ENCODE peak calls at places on chromosomes 5 and 9, in seven cellular contexts. One of them, this sample, is unnamed.

GRCh38 chr9:135971892-135972291 is 10.7 kb upstream of the UBAC1 start:
- DNase-seq in upper lobe of right lung: peak
- DNase-seq in endothelial cell: peak
- DNase-seq in GM06990: no peak
- DNase-seq in astrocyte of the spinal cord: no peak
- DNase-seq in heart left ventricle: no peak
- DNase-seq in colonic mucosa: peak
- DNase-seq in this sample: peak

GRCh38 chr5:66884589-66885228 is 288.5 kb downstream of the MAST4 start:
- DNase-seq in upper lobe of right lung: no peak
- DNase-seq in endothelial cell: no peak
- DNase-seq in GM06990: no peak
- DNase-seq in astrocyte of the spinal cord: no peak
- DNase-seq in heart left ventricle: no peak
- DNase-seq in colonic mucosa: no peak
- DNase-seq in this sample: no peak

GRCh38 chr9:92044945-92045344 is 70.3 kb downstream of the SPTLC1 start:
- DNase-seq in upper lobe of right lung: no peak
- DNase-seq in endothelial cell: no peak
- DNase-seq in GM06990: no peak
- DNase-seq in astrocyte of the spinal cord: no peak
- DNase-seq in heart left ventricle: no peak
- DNase-seq in colonic mucosa: no peak
- DNase-seq in this sample: no peak

GRCh38 chr5:175814676-175815075 is 56.7 kb upstream of the CPLX2 start:
- DNase-seq in upper lobe of right lung: no peak
- DNase-seq in endothelial cell: no peak
- DNase-seq in GM06990: no peak
- DNase-seq in astrocyte of the spinal cord: peak
- DNase-seq in heart left ventricle: no peak
- DNase-seq in colonic mucosa: no peak
- DNase-seq in this sample: no peak

GRCh38 chr9:21558627-21559401 is 76.7 kb upstream of the IFNE start:
- DNase-seq in upper lobe of right lung: peak
- DNase-seq in endothelial cell: no peak
- DNase-seq in GM06990: no peak
- DNase-seq in astrocyte of the spinal cord: peak
- DNase-seq in heart left ventricle: no peak
- DNase-seq in colonic mucosa: no peak
- DNase-seq in this sample: peak

GRCh38 chr5:127385936-127386335 is 95.3 kb downstream of the MEGF10 start:
- DNase-seq in upper lobe of right lung: no peak
- DNase-seq in endothelial cell: no peak
- DNase-seq in GM06990: no peak
- DNase-seq in astrocyte of the spinal cord: no peak
- DNase-seq in heart left ventricle: no peak
- DNase-seq in colonic mucosa: no peak
- DNase-seq in this sample: no peak

GRCh38 chr5:126937796-126938195 is 92.6 kb downstream of the MARCHF3 start:
- DNase-seq in upper lobe of right lung: no peak
- DNase-seq in endothelial cell: no peak
- DNase-seq in GM06990: no peak
- DNase-seq in astrocyte of the spinal cord: no peak
- DNase-seq in heart left ventricle: no peak
- DNase-seq in colonic mucosa: no peak
- DNase-seq in this sample: no peak

GRCh38 chr5:167296680-167297079 is 994.8 kb upstream of the WWC1 start:
- DNase-seq in upper lobe of right lung: no peak
- DNase-seq in endothelial cell: no peak
- DNase-seq in GM06990: no peak
- DNase-seq in astrocyte of the spinal cord: peak
- DNase-seq in heart left ventricle: no peak
- DNase-seq in colonic mucosa: no peak
- DNase-seq in this sample: no peak

GRCh38 chr9:1954238-1954637 is 60.9 kb upstream of the SMARCA2 start:
- DNase-seq in upper lobe of right lung: no peak
- DNase-seq in endothelial cell: no peak
- DNase-seq in GM06990: no peak
- DNase-seq in astrocyte of the spinal cord: no peak
- DNase-seq in heart left ventricle: no peak
- DNase-seq in colonic mucosa: no peak
- DNase-seq in this sample: no peak

GRCh38 chr5:167916706-167917105 is 374.7 kb upstream of the WWC1 start:
- DNase-seq in upper lobe of right lung: no peak
- DNase-seq in endothelial cell: no peak
- DNase-seq in GM06990: no peak
- DNase-seq in astrocyte of the spinal cord: no peak
- DNase-seq in heart left ventricle: peak
- DNase-seq in colonic mucosa: no peak
- DNase-seq in this sample: no peak

GRCh38 chr5:111309384-111309783 is 85.2 kb downstream of the CAMK4 start:
- DNase-seq in upper lobe of right lung: no peak
- DNase-seq in endothelial cell: no peak
- DNase-seq in GM06990: no peak
- DNase-seq in astrocyte of the spinal cord: no peak
- DNase-seq in heart left ventricle: no peak
- DNase-seq in colonic mucosa: no peak
- DNase-seq in this sample: no peak

GRCh38 chr5:3237276-3237868 is 358.3 kb upstream of the IRX1 start:
- DNase-seq in upper lobe of right lung: no peak
- DNase-seq in endothelial cell: no peak
- DNase-seq in GM06990: no peak
- DNase-seq in astrocyte of the spinal cord: no peak
- DNase-seq in heart left ventricle: no peak
- DNase-seq in colonic mucosa: no peak
- DNase-seq in this sample: no peak

GRCh38 chr5:169873642-169874041 is 106.7 kb downstream of the INSYN2B start:
- DNase-seq in upper lobe of right lung: no peak
- DNase-seq in endothelial cell: no peak
- DNase-seq in GM06990: no peak
- DNase-seq in astrocyte of the spinal cord: peak
- DNase-seq in heart left ventricle: peak
- DNase-seq in colonic mucosa: no peak
- DNase-seq in this sample: no peak

GRCh38 chr5:78467744-78468357 is 107.4 kb downstream of the SCAMP1 start:
- DNase-seq in upper lobe of right lung: no peak
- DNase-seq in endothelial cell: no peak
- DNase-seq in GM06990: no peak
- DNase-seq in astrocyte of the spinal cord: peak
- DNase-seq in heart left ventricle: no peak
- DNase-seq in colonic mucosa: no peak
- DNase-seq in this sample: peak

GRCh38 chr9:130331573-130331972 is 66.0 kb downstream of the HMCN2 start:
- DNase-seq in upper lobe of right lung: peak
- DNase-seq in endothelial cell: no peak
- DNase-seq in GM06990: no peak
- DNase-seq in astrocyte of the spinal cord: no peak
- DNase-seq in heart left ventricle: peak
- DNase-seq in colonic mucosa: peak
- DNase-seq in this sample: no peak

GRCh38 chr5:115179068-115179958 is 9.6 kb upstream of the TRIM36 start:
- DNase-seq in upper lobe of right lung: no peak
- DNase-seq in endothelial cell: peak
- DNase-seq in GM06990: no peak
- DNase-seq in astrocyte of the spinal cord: no peak
- DNase-seq in heart left ventricle: no peak
- DNase-seq in colonic mucosa: peak
- DNase-seq in this sample: peak

GRCh38 chr5:75320341-75320740 is 16.7 kb upstream of the HMGCR start:
- DNase-seq in upper lobe of right lung: no peak
- DNase-seq in endothelial cell: no peak
- DNase-seq in GM06990: no peak
- DNase-seq in astrocyte of the spinal cord: peak
- DNase-seq in heart left ventricle: no peak
- DNase-seq in colonic mucosa: no peak
- DNase-seq in this sample: no peak

GRCh38 chr5:157106668-157107461 is 2.0 kb downstream of the HAVCR2 start:
- DNase-seq in upper lobe of right lung: peak
- DNase-seq in endothelial cell: no peak
- DNase-seq in GM06990: no peak
- DNase-seq in astrocyte of the spinal cord: no peak
- DNase-seq in heart left ventricle: no peak
- DNase-seq in colonic mucosa: no peak
- DNase-seq in this sample: peak

DNA sequence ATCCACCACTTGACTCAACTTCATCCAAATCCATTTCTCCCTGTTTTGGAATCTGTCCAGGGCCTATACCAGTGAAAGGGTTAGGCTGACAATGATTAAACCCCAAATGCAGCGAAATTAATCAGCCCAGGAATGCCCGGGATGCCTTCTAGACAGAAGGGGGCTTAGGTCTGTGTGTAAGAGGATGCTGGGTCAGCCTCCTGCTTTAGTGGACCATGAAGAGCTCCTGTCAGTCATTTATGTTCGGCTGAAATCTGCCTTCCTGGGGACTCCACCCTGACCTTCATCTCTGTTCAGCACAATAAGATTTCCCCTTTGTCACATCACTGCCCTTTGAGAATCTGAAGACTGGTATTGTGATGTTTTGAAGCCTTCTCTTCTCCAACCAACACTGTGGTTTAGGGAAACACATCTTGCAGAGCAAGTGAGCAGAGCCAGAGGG is 234.2 kb downstream of the ARHGAP26 start:
- DNase-seq in upper lobe of right lung: no peak
- DNase-seq in endothelial cell: no peak
- DNase-seq in GM06990: no peak
- DNase-seq in astrocyte of the spinal cord: no peak
- DNase-seq in heart left ventricle: no peak
- DNase-seq in colonic mucosa: no peak
- DNase-seq in this sample: no peak
- TF ChIP-seq CTCF in upper lobe of right lung: no peak
- TF ChIP-seq CTCF in endothelial cell: no peak
- TF ChIP-seq CTCF in GM06990: no peak
- TF ChIP-seq CTCF in astrocyte of the spinal cord: no peak
- TF ChIP-seq CTCF in heart left ventricle: no peak
- TF ChIP-seq CTCF in colonic mucosa: no peak
- TF ChIP-seq CTCF in this sample: no peak

DNA sequence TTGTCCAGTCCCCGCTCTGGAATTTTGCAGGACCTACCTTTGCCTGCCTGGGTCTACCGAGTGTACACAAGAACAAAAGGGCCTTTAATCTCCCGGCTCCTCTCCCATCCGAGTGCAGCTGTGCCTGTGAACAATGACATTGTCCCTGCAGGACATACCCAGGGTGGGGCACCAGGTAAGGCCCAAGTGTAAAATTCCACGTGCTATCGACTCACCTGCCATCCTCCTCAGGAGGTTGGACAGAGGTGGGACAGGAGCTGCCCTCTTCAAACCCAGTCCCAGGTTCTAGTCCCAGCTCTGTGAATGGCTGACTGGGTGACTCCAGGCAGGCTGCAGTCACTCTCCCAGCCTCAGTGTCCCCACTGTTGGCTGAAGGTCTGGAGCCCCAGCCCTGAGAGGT is 159.6 kb upstream of the ALDH1B1 start:
- DNase-seq in upper lobe of right lung: peak
- DNase-seq in endothelial cell: no peak
- DNase-seq in GM06990: no peak
- DNase-seq in astrocyte of the spinal cord: no peak
- DNase-seq in heart left ventricle: no peak
- DNase-seq in colonic mucosa: no peak
- DNase-seq in this sample: no peak
- TF ChIP-seq CTCF in upper lobe of right lung: no peak
- TF ChIP-seq CTCF in endothelial cell: no peak
- TF ChIP-seq CTCF in GM06990: no peak
- TF ChIP-seq CTCF in astrocyte of the spinal cord: no peak
- TF ChIP-seq CTCF in heart left ventricle: no peak
- TF ChIP-seq CTCF in colonic mucosa: no peak
- TF ChIP-seq CTCF in this sample: no peak

GRCh38 chr5:118060833-118061232 is 927.5 kb downstream of the DTWD2 start:
- DNase-seq in upper lobe of right lung: no peak
- DNase-seq in endothelial cell: no peak
- DNase-seq in GM06990: no peak
- DNase-seq in astrocyte of the spinal cord: no peak
- DNase-seq in heart left ventricle: no peak
- DNase-seq in colonic mucosa: no peak
- DNase-seq in this sample: no peak
- TF ChIP-seq CTCF in upper lobe of right lung: no peak
- TF ChIP-seq CTCF in endothelial cell: peak
- TF ChIP-seq CTCF in GM06990: no peak
- TF ChIP-seq CTCF in astrocyte of the spinal cord: no peak
- TF ChIP-seq CTCF in heart left ventricle: no peak
- TF ChIP-seq CTCF in colonic mucosa: no peak
- TF ChIP-seq CTCF in this sample: no peak

DNA sequence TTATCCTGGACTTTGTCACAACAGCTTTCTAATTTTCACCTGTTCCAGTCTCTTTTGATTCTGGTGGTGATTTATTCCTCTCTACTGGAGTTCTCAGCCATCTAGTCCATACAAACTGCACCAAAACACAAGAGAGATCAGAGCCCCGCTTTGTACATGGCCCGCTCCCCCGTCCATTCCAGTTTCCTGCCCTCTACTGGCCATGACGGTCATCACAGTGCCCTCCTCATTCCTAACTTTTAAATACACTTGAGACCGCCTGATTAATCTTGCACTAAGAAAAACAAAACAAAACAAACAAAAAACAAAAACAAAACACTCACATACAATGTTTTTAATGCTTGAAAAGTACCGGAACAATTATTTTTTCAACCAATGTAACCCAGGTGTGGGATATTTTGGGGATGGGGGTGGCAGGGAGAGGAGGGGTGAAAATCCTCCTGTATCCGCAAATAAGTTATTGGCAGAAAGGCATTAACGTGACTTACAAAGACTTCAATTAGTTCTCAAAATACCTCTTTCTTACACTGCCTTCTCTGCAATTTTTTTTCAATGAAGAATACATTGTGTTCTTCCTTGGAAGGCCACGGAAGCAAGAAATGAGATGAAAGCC is 84.8 kb upstream of the PAM start:
- DNase-seq in upper lobe of right lung: no peak
- DNase-seq in endothelial cell: peak
- DNase-seq in GM06990: no peak
- DNase-seq in astrocyte of the spinal cord: no peak
- DNase-seq in heart left ventricle: no peak
- DNase-seq in colonic mucosa: no peak
- DNase-seq in this sample: peak
- TF ChIP-seq CTCF in upper lobe of right lung: peak
- TF ChIP-seq CTCF in endothelial cell: peak
- TF ChIP-seq CTCF in GM06990: peak
- TF ChIP-seq CTCF in astrocyte of the spinal cord: peak
- TF ChIP-seq CTCF in heart left ventricle: peak
- TF ChIP-seq CTCF in colonic mucosa: no peak
- TF ChIP-seq CTCF in this sample: peak

DNA sequence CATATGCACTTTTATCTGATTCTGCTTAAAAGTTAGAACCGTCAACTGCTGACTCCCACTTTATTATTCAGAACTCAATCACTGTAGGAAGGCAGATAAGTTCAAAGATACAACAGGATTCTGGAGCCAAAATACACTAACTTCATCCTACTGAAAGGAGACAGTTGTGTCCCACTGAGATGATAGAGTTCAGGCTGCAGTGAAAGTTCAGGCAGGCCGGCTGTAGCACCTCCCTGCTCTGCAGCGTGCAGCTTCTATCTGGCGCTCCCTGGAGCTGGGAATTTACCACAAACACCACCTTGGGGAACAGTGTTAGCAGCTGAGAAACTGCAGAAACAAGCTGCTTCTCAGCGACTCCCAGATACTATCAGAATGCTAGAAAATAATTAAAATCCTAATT is 52.5 kb upstream of the CNTLN start:
- DNase-seq in upper lobe of right lung: no peak
- DNase-seq in endothelial cell: peak
- DNase-seq in GM06990: no peak
- DNase-seq in astrocyte of the spinal cord: peak
- DNase-seq in heart left ventricle: no peak
- DNase-seq in colonic mucosa: no peak
- DNase-seq in this sample: no peak
- TF ChIP-seq CTCF in upper lobe of right lung: no peak
- TF ChIP-seq CTCF in endothelial cell: no peak
- TF ChIP-seq CTCF in GM06990: no peak
- TF ChIP-seq CTCF in astrocyte of the spinal cord: peak
- TF ChIP-seq CTCF in heart left ventricle: no peak
- TF ChIP-seq CTCF in colonic mucosa: no peak
- TF ChIP-seq CTCF in this sample: no peak

GRCh38 chr5:124888050-124888506 is 141.6 kb upstream of the ZNF608 start:
- DNase-seq in upper lobe of right lung: no peak
- DNase-seq in endothelial cell: peak
- DNase-seq in GM06990: no peak
- DNase-seq in astrocyte of the spinal cord: no peak
- DNase-seq in heart left ventricle: no peak
- DNase-seq in colonic mucosa: no peak
- DNase-seq in this sample: no peak
- TF ChIP-seq CTCF in upper lobe of right lung: no peak
- TF ChIP-seq CTCF in endothelial cell: no peak
- TF ChIP-seq CTCF in GM06990: no peak
- TF ChIP-seq CTCF in astrocyte of the spinal cord: no peak
- TF ChIP-seq CTCF in heart left ventricle: no peak
- TF ChIP-seq CTCF in colonic mucosa: no peak
- TF ChIP-seq CTCF in this sample: no peak

This sample was measured in GM13976.